ENCODE peak calls at places on chromosomes 5 and 9, in six cellular contexts. P is mesothelial cell of epicardium, Y is B cell, R is choroid plexus epithelial cell, J is osteocyte, H is aorta. Z is an unnamed sample.

GRCh38 chr9:133839822-133840329 is 101.7 kb upstream of the SARDH start:
- DNase-seq in P (no peak), Y (no peak), R (peak), J (no peak), H (no peak), Z (no peak)

GRCh38 chr5:172713113-172713808 is 57.7 kb downstream of the DUSP1 start:
- DNase-seq in P (peak), Y (peak), R (peak), J (peak), H (peak), Z (peak)

GRCh38 chr9:79651251-79651795 is 79.6 kb downstream of the TLE4 start:
- DNase-seq in P (no peak), Y (no peak), R (no peak), J (no peak), H (no peak), Z (no peak)

GRCh38 chr9:124869986-124870560 is 8.1 kb downstream of the ARPC5L start:
- DNase-seq in P (no peak), Y (no peak), R (peak), J (no peak), H (no peak), Z (no peak)

GRCh38 chr5:93925321-93925720 is 183.9 kb upstream of the POU5F2 start:
- DNase-seq in P (no peak), Y (no peak), R (no peak), J (no peak), H (no peak), Z (no peak)

GRCh38 chr5:56415356-56415765 is 182.2 kb upstream of the ANKRD55 start:
- DNase-seq in P (no peak), Y (peak), R (peak), J (no peak), H (peak), Z (peak)

GRCh38 chr5:127697894-127698600 is 5.1 kb upstream of the CCDC192 start:
- DNase-seq in P (no peak), Y (no peak), R (peak), J (no peak), H (no peak), Z (no peak)

GRCh38 chr9:136292026-136292538 is 11.8 kb downstream of the CCDC187 start:
- DNase-seq in P (no peak), Y (no peak), R (no peak), J (no peak), H (no peak), Z (no peak)

GRCh38 chr5:65861830-65862241 is 64.5 kb upstream of the ERBIN start:
- DNase-seq in P (no peak), Y (no peak), R (peak), J (no peak), H (no peak), Z (no peak)

GRCh38 chr5:179268399-179268952 is 76.8 kb downstream of the ADAMTS2 start:
- DNase-seq in P (no peak), Y (no peak), R (no peak), J (peak), H (peak), Z (peak)

GRCh38 chr5:177332896-177333260 is 18.6 kb downstream of the LMAN2 start:
- DNase-seq in P (no peak), Y (no peak), R (no peak), J (no peak), H (no peak), Z (no peak)

GRCh38 chr9:121192959-121193645 is 8.6 kb downstream of the RAB14 start:
- DNase-seq in P (no peak), Y (no peak), R (peak), J (no peak), H (no peak), Z (no peak)

GRCh38 chr5:43063731-43064171 is 23.6 kb upstream of the ANXA2R start:
- DNase-seq in P (no peak), Y (no peak), R (peak), J (peak), H (peak), Z (no peak)

Z was measured in sciatic nerve.